ENCODE peak calls at places on chromosome 7, in eight cellular contexts. T is A673, V is HCT116, E is heart right ventricle, S is astrocyte of the cerebellum, Z is body of pancreas, X is left ventricle myocardium inferior, I is choroid plexus epithelial cell. G is an unnamed sample.

GRCh38 chr7:38744746-38745145 is 113.6 kb upstream of the AMPH start:
- DNase-seq in T (no peak), X (no peak), I (peak; percentile 71), E (no peak), S (peak; percentile 42), V (no peak), Z (no peak), G (peak; percentile 78)

GRCh38 chr7:135645296-135645904 is 16.9 kb upstream of the STMP1 start:
- DNase-seq in X (no peak), E (no peak), S (peak; percentile 44), Z (peak; percentile 31), I (peak; percentile 81), T (peak; percentile 65), V (peak; percentile 40), G (peak; percentile 56)

GRCh38 chr7:157032644-157033482 is 22.4 kb upstream of the MNX1 start:
- DNase-seq in V (no peak), Z (no peak), S (no peak), I (no peak), T (no peak), E (no peak), X (no peak), G (peak; percentile 17)

GRCh38 chr7:14009453-14010418 is 20.3 kb upstream of the ETV1 start:
- DNase-seq in I (no peak), E (no peak), Z (no peak), T (no peak), X (no peak), S (no peak), V (no peak), G (no peak)

GRCh38 chr7:5750026-5750425 is 31.4 kb downstream of the RNF216 start:
- DNase-seq in Z (no peak), X (no peak), I (no peak), T (no peak), V (no peak), E (no peak), S (no peak), G (peak; percentile 85)

GRCh38 chr7:151924001-151924400 is 32.2 kb upstream of the GALNTL5 start:
- DNase-seq in X (no peak), S (no peak), I (no peak), Z (no peak), T (no peak), V (no peak), E (no peak), G (no peak)

GRCh38 chr7:71982847-71983246 is 429.3 kb downstream of the CALN1 start:
- DNase-seq in V (no peak), S (no peak), E (no peak), T (no peak), Z (no peak), I (no peak), X (no peak), G (no peak)

GRCh38 chr7:1591876-1592275 is 22.0 kb upstream of the PSMG3 start:
- DNase-seq in X (no peak), T (no peak), V (no peak), Z (no peak), E (no peak), S (no peak), I (no peak), G (no peak)

GRCh38 chr7:35390146-35390545 is 136.2 kb upstream of the TBX20 start:
- DNase-seq in Z (no peak), X (no peak), E (no peak), I (no peak), S (no peak), V (no peak), T (no peak), G (no peak)

GRCh38 chr7:34160261-34160752 is 255.0 kb downstream of the BMPER start:
- DNase-seq in X (no peak), V (no peak), I (peak; percentile 78), T (no peak), S (no peak), E (no peak), Z (no peak), G (peak; percentile 99)

GRCh38 chr7:131932271-131932670 is 375.8 kb upstream of the PODXL start:
- DNase-seq in T (no peak), Z (no peak), E (no peak), X (no peak), S (no peak), I (no peak), V (no peak), G (no peak)

GRCh38 chr7:2109936-2110585 is 122.7 kb downstream of the MAD1L1 start:
- DNase-seq in X (no peak), Z (peak; percentile 25), S (peak; percentile 67), E (no peak), T (peak; percentile 93), I (peak; percentile 91), V (peak; percentile 94), G (peak; percentile 80)

GRCh38 chr7:85564861-85565630 is 378.2 kb upstream of the SEMA3D start:
- DNase-seq in E (no peak), T (no peak), S (no peak), I (no peak), V (no peak), Z (no peak), X (no peak), G (peak; percentile 46)

GRCh38 chr7:91286432-91286831 is 22.2 kb downstream of the FZD1 start:
- DNase-seq in Z (no peak), X (no peak), I (no peak), T (peak; percentile 49), V (no peak), S (no peak), E (no peak), G (no peak)

GRCh38 chr7:91285966-91286365 is 21.7 kb downstream of the FZD1 start:
- DNase-seq in I (peak; percentile 15), E (no peak), X (no peak), Z (no peak), T (peak; percentile 42), V (no peak), S (no peak), G (peak; percentile 26)

GRCh38 chr7:91289633-91290260 is 25.5 kb downstream of the FZD1 start:
- DNase-seq in V (no peak), I (no peak), S (no peak), E (no peak), X (no peak), T (no peak), Z (no peak), G (no peak)

GRCh38 chr7:91288208-91288824 is 24.1 kb downstream of the FZD1 start:
- DNase-seq in E (peak; percentile 23), I (peak; percentile 53), S (no peak), T (peak; percentile 71), V (peak; percentile 27), Z (peak; percentile 46), X (peak; percentile 29), G (no peak)

DNA sequence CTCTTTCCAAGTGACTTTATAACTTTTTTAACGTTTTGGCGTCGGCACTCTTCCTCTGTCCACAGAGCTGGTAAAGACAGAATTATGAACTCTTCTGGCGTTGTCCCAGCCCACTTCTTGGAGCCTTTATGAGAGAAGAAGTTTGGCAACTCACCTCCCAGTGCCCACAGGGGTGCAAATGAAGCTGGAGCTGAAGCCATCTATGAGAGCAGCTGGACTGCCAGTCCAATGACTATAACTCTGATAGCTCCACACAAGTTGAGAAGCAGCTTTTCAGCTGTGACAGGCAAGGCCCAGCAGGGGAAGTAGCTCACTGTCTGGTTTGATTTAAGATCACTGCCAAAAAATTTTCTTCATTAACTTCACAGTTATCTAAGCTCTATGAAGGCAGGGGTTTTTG is 23.5 kb downstream of the FZD1 start:
- DNase-seq in V (no peak), Z (no peak), S (no peak), T (peak; percentile 80), X (no peak), I (peak; percentile 59), E (no peak), G (no peak)
- TF ChIP-seq CTCF in V (no peak), Z (no peak), S (peak; percentile 41), T (no peak), X (no peak), I (peak; percentile 68), E (no peak), G (no peak)

GRCh38 chr7:50304158-50304910 is at the start of gene IKZF1:
- DNase-seq in X (peak; percentile 67), T (peak; percentile 49), V (no peak), I (no peak), S (no peak), E (peak; percentile 61), Z (peak; percentile 73), G (no peak)

GRCh38 chr7:50306491-50307367 is 2.2 kb downstream of the IKZF1 start:
- DNase-seq in E (no peak), Z (no peak), T (no peak), V (no peak), I (no peak), X (no peak), S (no peak), G (no peak)

GRCh38 chr7:50303894-50304157 is 690 bp upstream of the IKZF1 start:
- DNase-seq in Z (no peak), E (no peak), I (no peak), X (no peak), V (no peak), T (no peak), S (no peak), G (no peak)

GRCh38 chr7:50305697-50306300 is 1.3 kb downstream of the IKZF1 start:
- DNase-seq in I (no peak), S (no peak), X (no peak), V (no peak), E (no peak), Z (no peak), T (no peak), G (no peak)

GRCh38 chr7:50304911-50305621 is 550 bp downstream of the IKZF1 start:
- DNase-seq in S (no peak), V (no peak), I (no peak), T (peak; percentile 9), X (no peak), E (no peak), Z (peak; percentile 28), G (no peak)
- H3K4me3 ChIP-seq in S (peak overlapping the region; percentile 39), V (no peak overlapping the region), I (peak overlapping the region; percentile 46), T (peak overlapping the region; percentile 49), X (peak overlapping the region; percentile 60), E (peak overlapping the region; percentile 23), Z (no peak overlapping the region), G (no peak overlapping the region)

DNA sequence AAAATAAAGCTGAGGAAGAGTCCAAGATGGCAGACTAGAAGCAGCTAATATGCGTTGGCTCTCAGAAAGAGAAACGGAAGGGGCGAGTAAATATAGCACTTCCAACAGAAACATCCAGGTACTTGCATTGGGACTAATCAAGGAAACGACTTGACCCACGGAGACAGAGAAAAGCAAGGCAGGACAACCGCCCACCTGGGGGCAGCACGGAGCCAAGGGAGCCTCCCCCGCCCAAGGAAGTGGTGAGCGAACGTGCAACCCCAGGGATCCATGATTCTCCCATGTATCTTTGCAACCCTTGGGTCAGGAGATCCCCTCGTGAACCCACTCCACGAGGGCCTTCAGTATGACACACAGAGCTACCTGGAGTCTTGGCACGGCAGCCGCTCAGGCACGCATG is 45.4 kb upstream of the GRM3 start:
- DNase-seq in I (no peak), T (peak; percentile 39), E (no peak), Z (peak; percentile 53), S (no peak), V (no peak), X (no peak), G (no peak)
- TF ChIP-seq CTCF in I (no peak), T (peak; percentile 59), E (no peak), Z (peak; percentile 29), S (no peak), V (peak; percentile 58), X (peak; percentile 18), G (no peak)

DNA sequence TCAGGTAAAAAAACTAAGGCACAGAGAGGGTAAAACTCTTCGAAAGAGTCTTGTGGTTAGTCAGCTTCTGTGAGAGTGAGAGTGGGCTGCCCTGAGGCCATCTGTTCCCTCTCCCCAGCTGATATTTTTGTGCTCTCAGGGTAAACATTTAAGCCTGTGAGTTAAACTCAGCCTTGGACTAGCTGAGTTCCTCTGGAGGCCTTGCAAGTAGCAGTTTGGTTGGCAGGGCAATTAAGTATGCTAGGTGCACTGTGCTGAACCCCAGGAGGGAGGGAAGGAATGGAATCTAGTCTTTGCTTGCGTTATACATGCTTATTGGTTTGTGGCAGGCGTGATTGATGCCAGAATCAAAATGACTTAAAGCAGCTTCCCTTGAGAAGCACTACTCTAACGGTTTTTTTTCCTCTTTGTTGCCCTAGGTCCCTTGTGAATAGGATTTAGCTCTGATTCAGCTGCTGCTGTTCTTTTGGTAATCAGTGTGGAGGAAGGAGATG is 140.2 kb downstream of the AUTS2 start:
- DNase-seq in V (no peak), T (peak; percentile 94), E (no peak), S (peak; percentile 60), I (peak; percentile 26), X (no peak), Z (peak; percentile 4), G (peak; percentile 40)
- H3K4me3 ChIP-seq in V (no peak overlapping the region), T (no peak overlapping the region), E (no peak overlapping the region), S (no peak overlapping the region), I (no peak overlapping the region), X (no peak overlapping the region), Z (no peak overlapping the region), G (no peak overlapping the region)